ENCODE peak calls at places on chromosomes 12 and 14, in seven cellular contexts. Y is NCI-H1092; X is T-helper 9 cell; K is stimulated activated CD4-positive, alpha-beta T cell treated with anti-CD3 and anti-CD28 coated beads, Interleukin-4, amount 100 ng/mL, for 24 hours; N is neuronal stem cell; C is Daoy; F is H9. W is an unnamed sample.

GRCh38 chr14:103091041-103091882 is 3.3 kb upstream of the EXOC3L4 start:
- DNase-seq in K (peak), Y (no peak), N (peak), X (peak), C (peak), F (peak), W (peak)

GRCh38 chr12:94596596-94596995 is 53.8 kb downstream of the TMCC3 start:
- DNase-seq in C (no peak), N (no peak), Y (peak), X (no peak), F (no peak), K (no peak), W (no peak)

GRCh38 chr12:124517260-124518050 is 50.0 kb downstream of the NCOR2 start:
- DNase-seq in Y (peak), C (peak), F (no peak), X (no peak), K (no peak), N (no peak), W (peak)

GRCh38 chr14:89004195-89004594 is 179.7 kb downstream of the TTC8 start:
- DNase-seq in F (no peak), Y (no peak), C (no peak), K (no peak), N (no peak), X (no peak), W (peak)

GRCh38 chr12:51318846-51319570 is 5.0 kb downstream of the BIN2 start:
- DNase-seq in Y (no peak), N (no peak), C (no peak), X (peak), F (no peak), K (peak), W (no peak)

GRCh38 chr14:68340262-68340661 is 452.6 kb downstream of the ZFP36L1 start:
- DNase-seq in Y (no peak), N (no peak), K (no peak), X (no peak), F (peak), C (no peak), W (no peak)

GRCh38 chr12:43306066-43306465 is 245.9 kb downstream of the ADAMTS20 start:
- DNase-seq in F (no peak), C (peak), K (no peak), X (no peak), Y (no peak), N (no peak), W (peak)

GRCh38 chr12:127583041-127583440 is 683.9 kb upstream of the TMEM132C start:
- DNase-seq in Y (no peak), C (no peak), X (no peak), N (no peak), K (no peak), F (no peak), W (peak)

GRCh38 chr12:65499167-65499566 is 220.7 kb downstream of the MSRB3 start:
- DNase-seq in K (no peak), N (no peak), C (no peak), F (no peak), Y (no peak), X (no peak), W (no peak)

GRCh38 chr14:74014299-74014698 is 4.8 kb downstream of the ENTPD5 start:
- DNase-seq in X (no peak), Y (no peak), C (no peak), K (no peak), N (no peak), F (no peak), W (peak)

GRCh38 chr14:30874120-30874998 is at the start of gene COCH:
- DNase-seq in F (peak), N (peak), K (peak), Y (peak), C (peak), X (no peak), W (no peak)

GRCh38 chr12:128055567-128055966 is 211.4 kb upstream of the TMEM132C start:
- DNase-seq in X (no peak), Y (no peak), K (no peak), N (no peak), F (peak), C (no peak), W (no peak)

W was measured in fibroblast of gingiva.